ENCODE peak calls at places on chromosomes 3 and 15, in six cellular contexts. I is hypothalamus; Q is EL; A is AG10803; B is NCI-H524; Y is activated naive CD8-positive, alpha-beta T cell treated with anti-CD3 and anti-CD28 coated beads, Interleukin-2, amount 50 U/mL, for 24 hours. D is an unnamed sample.
A peak's percentile ranks its signal among the peaks of the same experiment; 100 is the strongest.

GRCh38 chr3:148146947-148147346 is 550.8 kb upstream of the AGTR1 start:
- DNase-seq in I (no peak), Q (peak; percentile 78), A (peak; percentile 57), B (no peak), Y (no peak), D (no peak)

GRCh38 chr3:135103913-135104312 is 308.9 kb downstream of the EPHB1 start:
- DNase-seq in I (no peak), Q (no peak), A (no peak), B (peak; percentile 18), Y (no peak), D (no peak)

GRCh38 chr3:197450295-197450694 is 105.5 kb downstream of the BDH1 start:
- DNase-seq in I (no peak), Q (no peak), A (no peak), B (no peak), Y (no peak), D (no peak)

GRCh38 chr3:177932750-177933660 is 603.2 kb upstream of the KCNMB2 start:
- DNase-seq in I (no peak), Q (peak; percentile 17), A (peak; percentile 79), B (no peak), Y (no peak), D (peak; percentile 49)

GRCh38 chr3:124826703-124827102 is 60.5 kb downstream of the ITGB5 start:
- DNase-seq in I (no peak), Q (peak; percentile 75), A (peak; percentile 87), B (no peak), Y (no peak), D (no peak)

GRCh38 chr3:168112894-168113293 is 17.2 kb upstream of the GOLIM4 start:
- DNase-seq in I (no peak), Q (no peak), A (no peak), B (no peak), Y (no peak), D (no peak)

GRCh38 chr3:186213946-186214345 is 105.1 kb upstream of the ETV5 start:
- DNase-seq in I (no peak), Q (peak; percentile 45), A (no peak), B (no peak), Y (no peak), D (no peak)

GRCh38 chr3:127491323-127491722 is 99.2 kb downstream of the TPRA1 start:
- DNase-seq in I (no peak), Q (no peak), A (no peak), B (no peak), Y (no peak), D (no peak)

GRCh38 chr3:123287051-123287961 is 85.6 kb downstream of the SEC22A start:
- DNase-seq in I (no peak), Q (no peak), A (no peak), B (no peak), Y (no peak), D (no peak)

GRCh38 chr3:31534036-31534435 is 1.3 kb downstream of the STT3B start:
- DNase-seq in I (no peak), Q (peak; percentile 12), A (peak; percentile 16), B (peak; percentile 30), Y (no peak), D (peak; percentile 25)

GRCh38 chr15:97747342-97747741 is 213.2 kb upstream of the ARRDC4 start:
- DNase-seq in I (no peak), Q (peak; percentile 1), A (no peak), B (no peak), Y (no peak), D (no peak)

GRCh38 chr3:8741581-8742355 is 8.2 kb downstream of the CAV3 start:
- DNase-seq in I (no peak), Q (peak; percentile 96), A (peak; percentile 79), B (no peak), Y (no peak), D (no peak)

GRCh38 chr3:142117052-142117451 is 32.3 kb downstream of the TFDP2 start:
- DNase-seq in I (no peak), Q (no peak), A (no peak), B (no peak), Y (no peak), D (no peak)

GRCh38 chr3:73094951-73095350 is 33.5 kb downstream of the EBLN2 start:
- DNase-seq in I (no peak), Q (no peak), A (no peak), B (no peak), Y (no peak), D (no peak)

GRCh38 chr3:83426311-83426710 is 1532.5 kb upstream of the CADM2 start:
- DNase-seq in I (no peak), Q (no peak), A (no peak), B (no peak), Y (no peak), D (no peak)

GRCh38 chr3:126672340-126672739 is 17.4 kb upstream of the TXNRD3 start:
- DNase-seq in I (no peak), Q (no peak), A (no peak), B (no peak), Y (no peak), D (no peak)

GRCh38 chr15:71538922-71539321 is 271.4 kb upstream of the NR2E3 start:
- DNase-seq in I (no peak), Q (no peak), A (no peak), B (peak; percentile 63), Y (no peak), D (no peak)

GRCh38 chr3:58487140-58487886 is 4.6 kb upstream of the KCTD6 start:
- DNase-seq in I (no peak), Q (peak; percentile 81), A (peak; percentile 63), B (no peak), Y (no peak), D (no peak)

GRCh38 chr3:187406927-187407326 is 38.7 kb downstream of the RTP4 start:
- DNase-seq in I (no peak), Q (no peak), A (peak; percentile 41), B (no peak), Y (no peak), D (no peak)

GRCh38 chr15:99474981-99475753 is 90.6 kb upstream of the MEF2A start:
- DNase-seq in I (no peak), Q (no peak), A (no peak), B (peak; percentile 15), Y (no peak), D (peak; percentile 50)

GRCh38 chr3:117719316-117719926 is 1009.8 kb downstream of the TUSC7 start:
- DNase-seq in I (no peak), Q (peak; percentile 30), A (peak; percentile 31), B (peak; percentile 54), Y (no peak), D (peak; percentile 21)

GRCh38 chr15:75203017-75203907 is 1.6 kb downstream of the C15orf39 start:
- DNase-seq in I (peak; percentile 11), Q (peak; percentile 14), A (peak; percentile 11), B (peak; percentile 30), Y (no peak), D (no peak)

GRCh38 chr15:65101418-65101890 is 13.5 kb downstream of the UBAP1L start:
- DNase-seq in I (no peak), Q (peak; percentile 42), A (peak; percentile 56), B (no peak), Y (peak; percentile 73), D (no peak)

GRCh38 chr3:85977615-85978338 is 1013.2 kb downstream of the VGLL3 start:
- DNase-seq in I (no peak), Q (no peak), A (no peak), B (no peak), Y (no peak), D (no peak)

GRCh38 chr3:49792371-49793150 is 6.2 kb upstream of the IP6K1 start:
- DNase-seq in I (no peak), Q (no peak), A (no peak), B (no peak), Y (no peak), D (no peak)

GRCh38 chr3:31882895-31883294 is 98.2 kb downstream of the OSBPL10 start:
- DNase-seq in I (no peak), Q (no peak), A (no peak), B (peak; percentile 39), Y (no peak), D (no peak)

GRCh38 chr15:67803299-67803698 is 22.0 kb upstream of the SKOR1 start:
- DNase-seq in I (no peak), Q (no peak), A (no peak), B (no peak), Y (no peak), D (no peak)

D was measured in SK-N-DZ.